ENCODE peak calls at places on chromosomes 7 and 10, in nine cellular contexts. S, G, B, C, J, U, R, P and T are unnamed samples.

GRCh38 chr7:116101709-116102108 is 71.1 kb upstream of the TFEC start:
- DNase-seq in S (peak), G (no peak), B (no peak), C (no peak), J (no peak), U (peak), R (no peak), P (no peak), T (peak)

GRCh38 chr10:33803248-33803647 is 468.8 kb upstream of the NRP1 start:
- DNase-seq in S (peak), G (no peak), B (no peak), C (no peak), J (no peak), U (peak), R (no peak), P (no peak), T (no peak)

GRCh38 chr10:48533951-48534720 is 70.7 kb downstream of the ARHGAP22 start:
- DNase-seq in S (no peak), G (no peak), B (no peak), C (no peak), J (no peak), U (peak), R (no peak), P (no peak), T (peak)

GRCh38 chr7:70925411-70926115 is 206.4 kb upstream of the GALNT17 start:
- DNase-seq in S (no peak), G (no peak), B (no peak), C (no peak), J (no peak), U (no peak), R (peak), P (no peak), T (no peak)

GRCh38 chr10:60425392-60426110 is 35.9 kb upstream of the ANK3 start:
- DNase-seq in S (peak), G (no peak), B (no peak), C (no peak), J (no peak), U (peak), R (no peak), P (no peak), T (peak)

GRCh38 chr10:129657297-129657974 is 190.4 kb downstream of the MGMT start:
- DNase-seq in S (no peak), G (no peak), B (no peak), C (no peak), J (no peak), U (no peak), R (no peak), P (no peak), T (no peak)

GRCh38 chr7:51127618-51127904 is 189.0 kb downstream of the COBL start:
- DNase-seq in S (no peak), G (no peak), B (no peak), C (no peak), J (no peak), U (no peak), R (no peak), P (no peak), T (no peak)

GRCh38 chr7:142749218-142749993 is at the start of gene PRSS1:
- DNase-seq in S (no peak), G (no peak), B (no peak), C (no peak), J (no peak), U (no peak), R (no peak), P (no peak), T (no peak)

GRCh38 chr7:142714375-142714774 is 34.9 kb upstream of the PRSS1 start:
- DNase-seq in S (no peak), G (no peak), B (peak), C (no peak), J (no peak), U (no peak), R (no peak), P (no peak), T (no peak)

GRCh38 chr10:75431180-75432111 is at the start of gene LRMDA:
- DNase-seq in S (no peak), G (peak), B (peak), C (peak), J (no peak), U (no peak), R (peak), P (peak), T (peak)

GRCh38 chr10:86960003-86960862 is 1.8 kb downstream of the SNCG start:
- DNase-seq in S (peak), G (peak), B (peak), C (no peak), J (no peak), U (no peak), R (peak), P (peak), T (peak)

GRCh38 chr10:34994565-34995142 is 95.5 kb downstream of the CUL2 start:
- DNase-seq in S (peak), G (no peak), B (peak), C (no peak), J (peak), U (peak), R (peak), P (no peak), T (peak)

GRCh38 chr7:98869374-98870070 is at the start of gene TMEM130:
- DNase-seq in S (no peak), G (peak), B (no peak), C (no peak), J (no peak), U (no peak), R (peak), P (peak), T (no peak)

GRCh38 chr10:60428387-60428737 is 38.7 kb upstream of the ANK3 start:
- DNase-seq in S (peak), G (no peak), B (no peak), C (no peak), J (no peak), U (peak), R (no peak), P (no peak), T (no peak)

GRCh38 chr10:28837613-28838390 is 160.5 kb downstream of the BAMBI start:
- DNase-seq in S (no peak), G (no peak), B (no peak), C (no peak), J (no peak), U (no peak), R (no peak), P (no peak), T (no peak)

GRCh38 chr10:62616885-62617635 is 187.5 kb upstream of the ADO start:
- DNase-seq in S (no peak), G (no peak), B (no peak), C (no peak), J (no peak), U (no peak), R (no peak), P (no peak), T (no peak)

GRCh38 chr10:90051474-90051873 is 350.1 kb downstream of the KIF20B start:
- DNase-seq in S (no peak), G (no peak), B (peak), C (no peak), J (peak), U (peak), R (no peak), P (no peak), T (no peak)

GRCh38 chr7:45644237-45644636 is 70.1 kb downstream of the ADCY1 start:
- DNase-seq in S (no peak), G (no peak), B (no peak), C (no peak), J (no peak), U (no peak), R (no peak), P (no peak), T (no peak)

GRCh38 chr10:6033954-6034353 is 28.2 kb downstream of the IL2RA start:
- DNase-seq in S (no peak), G (no peak), B (no peak), C (no peak), J (no peak), U (peak), R (no peak), P (no peak), T (peak)

GRCh38 chr7:142311876-142312275 is 54.0 kb upstream of the PRSS58 start:
- DNase-seq in S (no peak), G (no peak), B (no peak), C (no peak), J (no peak), U (no peak), R (no peak), P (no peak), T (no peak)

GRCh38 chr7:95595825-95596182 is 512 bp downstream of the PDK4 start:
- DNase-seq in S (no peak), G (no peak), B (no peak), C (no peak), J (no peak), U (no peak), R (no peak), P (no peak), T (no peak)

GRCh38 chr7:95593343-95593742 is 3.0 kb downstream of the PDK4 start:
- DNase-seq in S (no peak), G (no peak), B (no peak), C (no peak), J (no peak), U (no peak), R (no peak), P (no peak), T (no peak)

GRCh38 chr7:95596183-95597135 is at the start of gene PDK4:
- DNase-seq in S (peak), G (peak), B (no peak), C (peak), J (no peak), U (peak), R (peak), P (peak), T (peak)

GRCh38 chr7:95592570-95592969 is 3.7 kb downstream of the PDK4 start:
- DNase-seq in S (no peak), G (no peak), B (no peak), C (no peak), J (no peak), U (no peak), R (no peak), P (no peak), T (no peak)

GRCh38 chr7:95594185-95594584 is 2.1 kb downstream of the PDK4 start:
- DNase-seq in S (no peak), G (no peak), B (no peak), C (no peak), J (no peak), U (no peak), R (no peak), P (no peak), T (no peak)
- H3K4me3 ChIP-seq in S (no peak), G (peak), B (no peak), C (peak), J (no peak), U (no peak), R (no peak), P (peak), T (no peak)

DNA sequence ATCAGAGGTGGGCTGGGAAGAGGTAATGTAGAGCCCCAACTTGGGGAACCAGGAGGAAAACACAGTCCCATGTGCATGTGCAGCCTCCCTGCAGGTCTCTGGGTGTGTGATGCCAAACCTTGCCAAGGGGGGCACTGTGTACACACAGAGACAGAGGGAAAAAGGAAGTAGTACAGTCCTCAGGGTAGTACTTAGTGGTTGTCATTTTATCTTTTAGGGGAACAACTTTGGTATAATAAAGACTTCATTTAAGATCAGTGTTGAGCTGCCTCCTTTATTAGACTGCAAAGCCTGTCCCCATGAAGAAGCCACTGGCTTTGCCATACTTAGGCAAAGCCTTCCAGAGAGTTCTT is 151.8 kb downstream of the CDH23 start:
- DNase-seq in S (peak), G (no peak), B (peak), C (no peak), J (no peak), U (no peak), R (peak), P (no peak), T (no peak)
- TF ChIP-seq CTCF in S (peak), G (no peak), B (peak), C (peak), J (peak), U (peak), R (peak), P (no peak), T (peak)

GRCh38 chr10:114498413-114499111 is 94.3 kb upstream of the AFAP1L2 start:
- DNase-seq in S (no peak), G (no peak), B (no peak), C (no peak), J (no peak), U (no peak), R (no peak), P (no peak), T (no peak)
- H3K4me3 ChIP-seq in S (no peak), G (no peak), B (no peak), C (no peak), J (no peak), U (no peak), R (no peak), P (no peak), T (no peak)

DNA sequence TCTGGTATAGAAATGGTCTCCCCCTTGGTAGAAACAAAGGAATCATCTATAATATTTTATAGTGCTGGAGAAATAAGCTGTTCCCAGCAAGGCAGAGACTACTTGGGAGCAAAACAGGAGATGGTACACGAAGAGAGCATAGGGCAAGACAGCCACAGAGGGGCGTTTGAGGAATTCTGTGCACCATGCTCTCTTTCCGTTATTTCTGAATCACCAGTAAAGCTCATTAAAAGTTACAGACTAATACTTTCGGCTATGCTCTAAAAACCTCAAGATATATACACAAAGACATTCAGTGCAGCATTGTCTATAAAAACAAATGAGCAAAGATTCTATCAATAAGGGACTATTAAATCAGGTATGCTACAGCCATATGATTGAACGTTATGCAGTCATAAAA is 68.5 kb upstream of the FHIP2A start:
- DNase-seq in S (peak), G (no peak), B (no peak), C (no peak), J (no peak), U (peak), R (no peak), P (no peak), T (peak)
- TF ChIP-seq CTCF in S (peak), G (no peak), B (no peak), C (no peak), J (no peak), U (no peak), R (no peak), P (no peak), T (peak)

DNA sequence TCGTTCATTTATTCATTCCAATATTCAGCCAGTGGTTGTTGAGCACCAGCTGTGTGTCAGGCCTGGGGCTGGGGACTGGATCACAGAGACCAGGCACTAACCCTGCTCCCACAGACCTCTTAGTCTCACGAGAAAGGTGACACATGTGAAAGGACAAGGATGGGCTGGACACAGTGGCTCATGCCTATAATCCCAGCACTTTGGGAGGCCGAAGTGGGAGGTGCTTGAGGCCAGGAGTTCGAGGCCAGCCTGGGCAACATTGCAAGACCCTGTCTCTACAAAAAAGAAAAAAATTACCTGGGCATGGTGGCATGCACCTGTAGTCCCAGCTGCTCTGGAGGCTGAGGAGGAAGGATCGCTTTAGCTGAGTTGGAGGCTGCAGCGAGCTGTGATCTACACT is 105.9 kb upstream of the SDK1 start:
- DNase-seq in S (no peak), G (peak), B (no peak), C (no peak), J (no peak), U (no peak), R (no peak), P (no peak), T (no peak)
- H3K4me3 ChIP-seq in S (no peak), G (no peak), B (no peak), C (no peak), J (no peak), U (no peak), R (no peak), P (no peak), T (no peak)

GRCh38 chr7:85765698-85766298 is 578.9 kb upstream of the SEMA3D start:
- DNase-seq in S (no peak), G (no peak), B (no peak), C (no peak), J (no peak), U (no peak), R (peak), P (no peak), T (no peak)
- TF ChIP-seq CTCF in S (no peak), G (no peak), B (no peak), C (no peak), J (no peak), U (no peak), R (no peak), P (no peak), T (no peak)

GRCh38 chr10:122420624-122421007 is 33.8 kb upstream of the ARMS2 start:
- DNase-seq in S (no peak), G (no peak), B (no peak), C (no peak), J (no peak), U (no peak), R (no peak), P (no peak), T (no peak)

GRCh38 chr10:122419890-122420623 is 34.4 kb upstream of the ARMS2 start:
- DNase-seq in S (peak), G (no peak), B (no peak), C (no peak), J (peak), U (peak), R (no peak), P (no peak), T (peak)

GRCh38 chr10:122422266-122422980 is 32.0 kb upstream of the ARMS2 start:
- DNase-seq in S (no peak), G (no peak), B (no peak), C (no peak), J (no peak), U (no peak), R (no peak), P (no peak), T (no peak)

GRCh38 chr10:122421054-122421625 is 33.3 kb upstream of the ARMS2 start:
- DNase-seq in S (no peak), G (no peak), B (no peak), C (no peak), J (peak), U (no peak), R (no peak), P (no peak), T (peak)

GRCh38 chr10:122421747-122422146 is 32.7 kb upstream of the ARMS2 start:
- DNase-seq in S (no peak), G (no peak), B (no peak), C (no peak), J (no peak), U (no peak), R (no peak), P (no peak), T (peak)
- H3K4me3 ChIP-seq in S (no peak), G (no peak), B (no peak), C (no peak), J (no peak), U (no peak), R (no peak), P (no peak), T (no peak)

DNA sequence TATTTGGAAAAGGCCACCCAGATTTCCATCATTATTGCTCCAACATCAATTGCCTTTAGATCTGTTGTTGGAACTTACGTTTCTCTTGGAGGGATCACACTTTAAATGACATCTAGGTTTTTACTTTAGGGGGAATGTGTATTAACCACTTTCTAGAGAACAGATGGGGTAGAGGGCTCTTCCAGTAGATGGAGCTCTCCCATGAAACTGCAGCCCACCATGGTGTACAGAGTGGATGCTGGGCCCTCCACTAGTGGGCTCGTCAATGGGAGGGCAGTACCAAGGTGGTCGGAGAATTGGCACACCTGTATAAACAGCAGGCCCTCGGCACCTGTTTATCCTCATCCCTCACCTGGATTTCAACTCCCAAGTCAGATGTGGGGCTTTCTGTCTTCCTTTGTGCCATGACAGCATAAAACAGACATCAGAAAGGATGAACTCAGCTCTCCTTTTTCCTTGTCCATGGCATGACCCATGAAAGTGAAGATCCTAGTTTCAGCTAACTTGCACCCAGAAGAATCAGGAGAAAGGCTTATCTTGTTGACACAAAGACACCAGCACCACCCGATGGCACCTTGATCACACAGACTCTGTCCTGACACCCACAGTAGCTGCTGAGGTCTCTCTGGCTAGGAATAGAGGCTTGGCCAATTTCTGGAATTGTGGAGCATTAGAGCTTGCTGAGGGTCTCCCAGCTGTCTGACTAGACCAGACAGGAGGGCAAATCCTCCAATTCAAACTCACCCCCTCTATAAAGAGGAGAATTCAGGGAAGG is 150.5 kb downstream of the CYP26A1 start:
- DNase-seq in S (no peak), G (no peak), B (no peak), C (no peak), J (no peak), U (no peak), R (no peak), P (no peak), T (no peak)
- TF ChIP-seq CTCF in S (no peak), G (no peak), B (no peak), C (no peak), J (peak), U (no peak), R (peak), P (no peak), T (peak)